ENCODE peak calls at places on chromosomes 3 and 15, in seven cellular contexts. R, L, O, F, A, T and H are unnamed samples.

GRCh38 chr3:127067116-127067910 is 84.4 kb downstream of the PLXNA1 start:
- DNase-seq in L (no peak), O (no peak), T (no peak), A (no peak), R (no peak), F (no peak), H (no peak)

GRCh38 chr3:71022552-71023335 is 560.8 kb downstream of the FOXP1 start:
- DNase-seq in A (no peak), F (no peak), R (no peak), L (no peak), T (peak), O (no peak), H (peak)

GRCh38 chr3:140845878-140846277 is 95.8 kb upstream of the SLC25A36 start:
- DNase-seq in T (no peak), A (no peak), O (peak), R (no peak), F (no peak), L (no peak), H (no peak)

GRCh38 chr3:34364345-34364744 is 565.9 kb downstream of the PDCD6IP start:
- DNase-seq in T (peak), L (no peak), R (no peak), A (no peak), F (no peak), O (no peak), H (peak)

GRCh38 chr3:39383190-39383912 is at the start of gene SLC25A38:
- DNase-seq in T (peak), F (peak), L (no peak), R (peak), A (peak), O (peak), H (peak)

GRCh38 chr3:155313303-155313702 is 19.8 kb upstream of the STRIT1 start:
- DNase-seq in T (peak), R (no peak), O (no peak), A (no peak), L (peak), F (no peak), H (peak)

GRCh38 chr3:133591271-133591742 is 17.8 kb downstream of the CDV3 start:
- DNase-seq in T (peak), A (no peak), F (no peak), O (no peak), R (no peak), L (no peak), H (peak)

GRCh38 chr15:31392761-31393401 is 66.2 kb downstream of the KLF13 start:
- DNase-seq in A (no peak), R (no peak), O (no peak), T (no peak), L (no peak), F (peak), H (peak)

GRCh38 chr3:171260899-171261298 is 199.3 kb downstream of the TNIK start:
- DNase-seq in L (no peak), A (no peak), O (no peak), F (no peak), T (no peak), R (no peak), H (no peak)

GRCh38 chr3:18652781-18653180 is 227.6 kb upstream of the SATB1 start:
- DNase-seq in L (no peak), T (no peak), R (no peak), A (no peak), F (no peak), O (no peak), H (no peak)

GRCh38 chr15:98941595-98942255 is 65.9 kb downstream of the PGPEP1L start:
- DNase-seq in F (no peak), O (no peak), T (no peak), A (no peak), L (no peak), R (no peak), H (no peak)

GRCh38 chr15:80512729-80513670 is 108.8 kb downstream of the ARNT2 start:
- DNase-seq in O (no peak), L (no peak), T (no peak), A (no peak), F (no peak), R (no peak), H (peak)
- TF ChIP-seq CTCF in O (no peak), L (no peak), T (peak), A (no peak), F (peak), R (no peak), H (peak)

GRCh38 chr3:137692803-137693431 is 71.2 kb upstream of the SOX14 start:
- DNase-seq in L (no peak), O (peak), A (peak), F (peak), R (no peak), T (no peak), H (no peak)
- TF ChIP-seq CTCF in L (no peak), O (peak), A (peak), F (peak), R (peak), T (no peak), H (no peak)

GRCh38 chr15:79058260-79058850 is 32.2 kb downstream of the RASGRF1 start:
- DNase-seq in R (no peak), A (no peak), T (no peak), F (no peak), L (no peak), O (no peak), H (no peak)

GRCh38 chr15:79057050-79057449 is 33.5 kb downstream of the RASGRF1 start:
- DNase-seq in T (no peak), F (no peak), A (no peak), R (no peak), O (no peak), L (no peak), H (no peak)

GRCh38 chr15:79060175-79060574 is 30.4 kb downstream of the RASGRF1 start:
- DNase-seq in O (no peak), T (no peak), A (no peak), R (no peak), L (no peak), F (no peak), H (no peak)

GRCh38 chr15:79054350-79054749 is 36.2 kb downstream of the RASGRF1 start:
- DNase-seq in L (no peak), O (no peak), A (no peak), R (no peak), T (no peak), F (no peak), H (no peak)

DNA sequence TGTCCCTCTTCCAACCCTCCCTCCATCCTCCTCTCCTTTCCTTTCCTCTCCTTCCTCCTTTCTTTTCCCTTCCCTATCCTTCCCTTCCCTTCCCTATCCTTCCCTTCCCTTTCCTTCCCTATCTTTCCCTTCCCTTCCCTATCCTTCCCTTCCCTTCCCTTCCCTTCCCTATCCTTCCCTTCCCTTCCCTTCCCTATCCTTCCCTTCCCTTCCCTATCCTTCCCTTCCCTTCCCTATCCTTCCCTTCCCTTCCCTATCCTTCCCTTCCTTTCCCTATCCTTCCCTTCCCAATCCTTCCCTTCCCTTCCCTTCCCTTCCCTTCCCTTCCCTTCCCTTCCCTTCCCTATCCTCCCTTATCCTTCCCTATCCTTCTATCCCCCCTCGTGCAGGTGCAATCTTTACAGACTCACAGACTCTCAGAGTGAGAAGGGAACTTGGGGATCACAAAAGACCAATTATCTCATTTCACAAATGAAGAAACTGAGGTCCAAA is 31.5 kb downstream of the RASGRF1 start:
- DNase-seq in R (no peak), L (no peak), O (no peak), T (no peak), A (no peak), F (no peak), H (no peak)
- TF ChIP-seq CTCF in R (no peak), L (no peak), O (no peak), T (no peak), A (no peak), F (no peak), H (no peak)

DNA sequence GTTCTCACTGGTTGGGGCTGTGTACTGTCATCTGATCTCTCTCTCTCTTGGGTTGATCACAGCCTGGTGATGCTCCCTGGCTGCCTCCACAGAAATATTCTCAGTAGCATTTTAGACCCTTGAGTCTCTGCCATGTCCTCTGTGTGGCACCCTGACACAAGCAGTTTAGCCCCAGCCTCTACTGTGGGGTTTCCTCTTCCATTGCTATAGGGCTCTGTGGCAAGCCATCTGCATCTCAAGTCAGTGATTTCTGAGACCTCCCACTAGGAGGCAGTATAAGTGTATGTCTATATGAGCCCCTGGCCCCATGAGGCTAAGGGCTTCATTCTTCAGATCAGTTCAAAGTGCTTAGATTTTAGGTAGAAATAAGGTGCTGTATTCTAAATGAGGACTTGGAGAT is 50.6 kb upstream of the PLAAT1 start:
- DNase-seq in R (no peak), O (peak), T (peak), L (no peak), F (peak), A (no peak), H (peak)
- TF ChIP-seq CTCF in R (no peak), O (peak), T (no peak), L (no peak), F (peak), A (peak), H (peak)

GRCh38 chr15:55197719-55198118 is 978 bp upstream of the RSL24D1 start:
- DNase-seq in T (no peak), O (no peak), F (no peak), L (no peak), R (no peak), A (no peak), H (no peak)
- TF ChIP-seq CTCF in T (no peak), O (no peak), F (no peak), L (no peak), R (no peak), A (no peak), H (no peak)

GRCh38 chr15:83955806-83956265 is 279.7 kb upstream of the GOLGA6L4 start:
- DNase-seq in L (no peak), R (no peak), F (no peak), A (no peak), T (no peak), O (peak), H (no peak)

GRCh38 chr15:83960192-83960829 is 275.3 kb upstream of the GOLGA6L4 start:
- DNase-seq in L (no peak), R (peak), O (no peak), T (no peak), A (no peak), F (no peak), H (no peak)

GRCh38 chr15:83956887-83957286 is 278.7 kb upstream of the GOLGA6L4 start:
- DNase-seq in T (no peak), R (peak), O (no peak), L (no peak), F (peak), A (no peak), H (no peak)

DNA sequence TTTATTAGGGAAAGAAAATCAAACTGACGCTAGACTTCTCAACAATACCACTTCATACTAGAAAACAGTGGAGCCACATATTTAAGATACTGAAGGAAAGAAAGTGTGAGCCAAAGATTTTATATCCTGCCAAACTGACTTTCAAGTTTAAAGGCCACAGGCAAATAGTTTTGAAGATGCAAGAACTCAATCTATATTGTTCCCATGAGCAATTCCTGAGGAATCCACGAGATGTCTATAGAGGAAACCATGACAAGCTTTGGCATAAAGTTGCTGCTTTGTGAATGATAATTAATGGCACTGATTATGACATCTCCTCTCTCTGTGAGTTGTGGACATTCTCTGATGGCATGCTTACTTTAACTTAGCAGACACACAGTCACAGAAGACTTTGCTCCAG is 276.1 kb upstream of the GOLGA6L4 start:
- DNase-seq in O (no peak), F (no peak), R (no peak), L (no peak), T (no peak), A (no peak), H (no peak)
- TF ChIP-seq CTCF in O (no peak), F (no peak), R (no peak), L (no peak), T (no peak), A (no peak), H (no peak)

GRCh38 chr15:60679256-60679655 is 200.3 kb upstream of the ICE2 start:
- DNase-seq in L (peak), O (no peak), T (peak), R (no peak), F (no peak), A (no peak), H (peak)
- TF ChIP-seq CTCF in L (no peak), O (no peak), T (no peak), R (no peak), F (no peak), A (no peak), H (no peak)

GRCh38 chr3:44761347-44762169 is at the start of the genes KIAA1143 and KIF15:
- DNase-seq in T (peak), R (peak), L (peak), F (peak), O (peak), A (peak), H (peak)
- TF ChIP-seq CTCF in T (no peak), R (peak), L (no peak), F (no peak), O (no peak), A (no peak), H (no peak)